ENCODE peak calls at places on chromosomes 6 and 20, in seven cellular contexts. J, B, K, O, Z, D and X are unnamed samples.

GRCh38 chr20:23264545-23264944 is 86.0 kb upstream of the NXT1 start:
- DNase-seq in J (no peak), B (no peak), K (no peak), O (no peak), Z (no peak), D (no peak), X (no peak)

GRCh38 chr6:132004668-132005067 is 53.5 kb upstream of the CCN2 start:
- DNase-seq in J (no peak), B (no peak), K (no peak), O (no peak), Z (no peak), D (no peak), X (no peak)

GRCh38 chr6:143734641-143735063 is 56.9 kb downstream of the PHACTR2 start:
- DNase-seq in J (no peak), B (no peak), K (no peak), O (no peak), Z (no peak), D (no peak), X (no peak)

GRCh38 chr20:47888351-47888750 is 103.1 kb upstream of the SULF2 start:
- DNase-seq in J (no peak), B (no peak), K (no peak), O (no peak), Z (no peak), D (no peak), X (no peak)

GRCh38 chr20:59178983-59179595 is 15.5 kb downstream of the ZNF831 start:
- DNase-seq in J (no peak), B (no peak), K (no peak), O (peak; percentile 16), Z (no peak), D (no peak), X (no peak)

GRCh38 chr20:11271319-11271718 is 597.5 kb upstream of the JAG1 start:
- DNase-seq in J (no peak), B (no peak), K (no peak), O (no peak), Z (no peak), D (no peak), X (no peak)

GRCh38 chr20:56391037-56391436 is 978 bp downstream of the AURKA start:
- DNase-seq in J (no peak), B (no peak), K (no peak), O (no peak), Z (no peak), D (peak; percentile 11), X (no peak)

GRCh38 chr20:32820698-32821378 is 1.1 kb downstream of the MAPRE1 start:
- DNase-seq in J (no peak), B (no peak), K (no peak), O (peak; percentile 23), Z (no peak), D (peak; percentile 17), X (peak; percentile 25)

GRCh38 chr20:51345601-51346101 is 196.9 kb downstream of the NFATC2 start:
- DNase-seq in J (no peak), B (peak; percentile 83), K (no peak), O (no peak), Z (peak; percentile 37), D (no peak), X (no peak)

GRCh38 chr20:44756011-44756688 is 10.5 kb downstream of the KCNK15 start:
- DNase-seq in J (no peak), B (no peak), K (no peak), O (no peak), Z (no peak), D (peak; percentile 43), X (peak; percentile 21)

GRCh38 chr6:32885698-32886286 is 31.8 kb downstream of the PSMB9 start:
- DNase-seq in J (no peak), B (no peak), K (peak; percentile 67), O (no peak), Z (peak; percentile 53), D (peak; percentile 88), X (peak; percentile 75)

GRCh38 chr6:144646066-144646800 is 361.1 kb downstream of the UTRN start:
- DNase-seq in J (no peak), B (no peak), K (peak; percentile 37), O (no peak), Z (no peak), D (no peak), X (no peak)

GRCh38 chr20:34948030-34948429 is 7.6 kb downstream of the GSS start:
- DNase-seq in J (no peak), B (no peak), K (peak; percentile 67), O (no peak), Z (peak; percentile 34), D (no peak), X (no peak)

GRCh38 chr20:39195495-39196129 is 233.5 kb downstream of the DHX35 start:
- DNase-seq in J (no peak), B (no peak), K (no peak), O (no peak), Z (no peak), D (peak; percentile 8), X (peak; percentile 7)

GRCh38 chr6:25601797-25602679 is 50.0 kb upstream of the SCGN start:
- DNase-seq in J (no peak), B (no peak), K (peak; percentile 49), O (no peak), Z (peak; percentile 33), D (peak; percentile 69), X (peak; percentile 54)

GRCh38 chr6:111530777-111531176 is 47.8 kb upstream of the REV3L start:
- DNase-seq in J (no peak), B (no peak), K (no peak), O (no peak), Z (no peak), D (no peak), X (no peak)

GRCh38 chr6:87702589-87702945 is 534 bp upstream of the AKIRIN2 start:
- DNase-seq in J (no peak), B (no peak), K (peak; percentile 89), O (no peak), Z (no peak), D (no peak), X (peak; percentile 5)

GRCh38 chr20:10487354-10488115 is 52.4 kb downstream of the SLX4IP start:
- DNase-seq in J (no peak), B (no peak), K (peak; percentile 46), O (no peak), Z (no peak), D (no peak), X (no peak)

GRCh38 chr6:109918227-109918626 is 59.9 kb upstream of the GPR6 start:
- DNase-seq in J (no peak), B (no peak), K (no peak), O (no peak), Z (no peak), D (no peak), X (no peak)

GRCh38 chr6:82987951-82988350 is 77.7 kb downstream of the UBE3D start:
- DNase-seq in J (no peak), B (no peak), K (no peak), O (no peak), Z (no peak), D (no peak), X (no peak)

GRCh38 chr20:32036252-32036651 is 15.8 kb upstream of the HCK start:
- DNase-seq in J (no peak), B (no peak), K (no peak), O (no peak), Z (no peak), D (no peak), X (no peak)

GRCh38 chr6:36033935-36034334 is 6.3 kb downstream of the MAPK14 start:
- DNase-seq in J (peak; percentile 13), B (no peak), K (no peak), O (no peak), Z (no peak), D (no peak), X (no peak)

GRCh38 chr6:45830441-45831139 is 185.1 kb downstream of the CLIC5 start:
- DNase-seq in J (peak; percentile 5), B (peak; percentile 9), K (no peak), O (no peak), Z (no peak), D (peak; percentile 35), X (peak; percentile 26)

GRCh38 chr6:100881707-100882040 is 545 bp upstream of the ASCC3 start:
- DNase-seq in J (no peak), B (no peak), K (no peak), O (no peak), Z (no peak), D (no peak), X (no peak)

GRCh38 chr6:158758464-158758863 is 60.7 kb downstream of the EZR start:
- DNase-seq in J (no peak), B (no peak), K (no peak), O (no peak), Z (no peak), D (no peak), X (no peak)

GRCh38 chr6:159434410-159434809 is 258.6 kb downstream of the SOD2 start:
- DNase-seq in J (no peak), B (no peak), K (no peak), O (no peak), Z (no peak), D (no peak), X (no peak)

GRCh38 chr6:158237656-158238055 is 69.5 kb downstream of the GTF2H5 start:
- DNase-seq in J (no peak), B (no peak), K (no peak), O (no peak), Z (no peak), D (no peak), X (no peak)